ENCODE peak calls at places on chromosome 7, in six cellular contexts. One of them, this sample, is unnamed.

GRCh38 chr7:93890041-93890463 is 501 bp downstream of the TFPI2 start:
- DNase-seq in CD4-positive, alpha-beta T cell: no peak
- DNase-seq in Calu3: no peak
- DNase-seq in IMR-90: peak; percentile 63
- DNase-seq in activated CD8-positive, alpha-beta T cell treated with anti-CD3 and anti-CD28 coated beads for 36 hours: peak; percentile 20
- DNase-seq in GM20000: peak; percentile 27
- DNase-seq in this sample: peak; percentile 20

GRCh38 chr7:36967387-36967786 is 243.1 kb upstream of the AOAH start:
- DNase-seq in activated CD8-positive, alpha-beta T cell treated with anti-CD3 and anti-CD28 coated beads for 36 hours: no peak
- DNase-seq in Calu3: peak; percentile 75
- DNase-seq in IMR-90: peak; percentile 62
- DNase-seq in GM20000: peak; percentile 40
- DNase-seq in CD4-positive, alpha-beta T cell: no peak
- DNase-seq in this sample: peak; percentile 49

GRCh38 chr7:116802144-116802747 is 60.1 kb upstream of the CAPZA2 start:
- DNase-seq in IMR-90: peak; percentile 25
- DNase-seq in Calu3: no peak
- DNase-seq in activated CD8-positive, alpha-beta T cell treated with anti-CD3 and anti-CD28 coated beads for 36 hours: no peak
- DNase-seq in CD4-positive, alpha-beta T cell: no peak
- DNase-seq in GM20000: no peak
- DNase-seq in this sample: no peak

GRCh38 chr7:94064541-94065191 is 60.5 kb upstream of the BET1 start:
- DNase-seq in GM20000: no peak
- DNase-seq in activated CD8-positive, alpha-beta T cell treated with anti-CD3 and anti-CD28 coated beads for 36 hours: no peak
- DNase-seq in Calu3: no peak
- DNase-seq in CD4-positive, alpha-beta T cell: no peak
- DNase-seq in IMR-90: peak; percentile 54
- DNase-seq in this sample: no peak

GRCh38 chr7:130096243-130096827 is 26.0 kb downstream of the KLHDC10 start:
- DNase-seq in activated CD8-positive, alpha-beta T cell treated with anti-CD3 and anti-CD28 coated beads for 36 hours: no peak
- DNase-seq in CD4-positive, alpha-beta T cell: no peak
- DNase-seq in GM20000: no peak
- DNase-seq in Calu3: no peak
- DNase-seq in IMR-90: no peak
- DNase-seq in this sample: no peak

GRCh38 chr7:63073736-63074135 is 924.9 kb upstream of the ZNF722 start:
- DNase-seq in Calu3: no peak
- DNase-seq in CD4-positive, alpha-beta T cell: no peak
- DNase-seq in IMR-90: no peak
- DNase-seq in GM20000: no peak
- DNase-seq in activated CD8-positive, alpha-beta T cell treated with anti-CD3 and anti-CD28 coated beads for 36 hours: no peak
- DNase-seq in this sample: no peak

GRCh38 chr7:103794424-103794823 is 195.0 kb downstream of the RELN start:
- DNase-seq in IMR-90: no peak
- DNase-seq in CD4-positive, alpha-beta T cell: no peak
- DNase-seq in activated CD8-positive, alpha-beta T cell treated with anti-CD3 and anti-CD28 coated beads for 36 hours: no peak
- DNase-seq in GM20000: no peak
- DNase-seq in Calu3: no peak
- DNase-seq in this sample: no peak

GRCh38 chr7:142377567-142377966 is 119.7 kb upstream of the PRSS58 start:
- DNase-seq in IMR-90: no peak
- DNase-seq in Calu3: no peak
- DNase-seq in CD4-positive, alpha-beta T cell: no peak
- DNase-seq in activated CD8-positive, alpha-beta T cell treated with anti-CD3 and anti-CD28 coated beads for 36 hours: no peak
- DNase-seq in GM20000: no peak
- DNase-seq in this sample: no peak

GRCh38 chr7:82723411-82723810 is 279.8 kb upstream of the CACNA2D1 start:
- DNase-seq in IMR-90: no peak
- DNase-seq in Calu3: no peak
- DNase-seq in activated CD8-positive, alpha-beta T cell treated with anti-CD3 and anti-CD28 coated beads for 36 hours: no peak
- DNase-seq in CD4-positive, alpha-beta T cell: no peak
- DNase-seq in GM20000: no peak
- DNase-seq in this sample: no peak

GRCh38 chr7:88331322-88331721 is 24.6 kb upstream of the STEAP4 start:
- DNase-seq in Calu3: no peak
- DNase-seq in IMR-90: no peak
- DNase-seq in activated CD8-positive, alpha-beta T cell treated with anti-CD3 and anti-CD28 coated beads for 36 hours: no peak
- DNase-seq in CD4-positive, alpha-beta T cell: no peak
- DNase-seq in GM20000: no peak
- DNase-seq in this sample: no peak

GRCh38 chr7:69208848-69209247 is 389.4 kb upstream of the AUTS2 start:
- DNase-seq in activated CD8-positive, alpha-beta T cell treated with anti-CD3 and anti-CD28 coated beads for 36 hours: no peak
- DNase-seq in CD4-positive, alpha-beta T cell: no peak
- DNase-seq in Calu3: no peak
- DNase-seq in GM20000: peak; percentile 41
- DNase-seq in IMR-90: no peak
- DNase-seq in this sample: no peak

GRCh38 chr7:118195837-118196474 is 12.0 kb downstream of the LSM8 start:
- DNase-seq in CD4-positive, alpha-beta T cell: peak; percentile 35
- DNase-seq in Calu3: peak; percentile 63
- DNase-seq in GM20000: peak; percentile 35
- DNase-seq in IMR-90: peak; percentile 70
- DNase-seq in activated CD8-positive, alpha-beta T cell treated with anti-CD3 and anti-CD28 coated beads for 36 hours: peak; percentile 76
- DNase-seq in this sample: peak; percentile 60

GRCh38 chr7:332646-333398 is 42.9 kb downstream of the FOXL3 start:
- DNase-seq in activated CD8-positive, alpha-beta T cell treated with anti-CD3 and anti-CD28 coated beads for 36 hours: peak; percentile 94
- DNase-seq in IMR-90: peak; percentile 36
- DNase-seq in Calu3: peak; percentile 94
- DNase-seq in CD4-positive, alpha-beta T cell: peak; percentile 88
- DNase-seq in GM20000: peak; percentile 80
- DNase-seq in this sample: peak; percentile 83

GRCh38 chr7:25495342-25495855 is 267.1 kb upstream of the NPVF start:
- DNase-seq in GM20000: no peak
- DNase-seq in CD4-positive, alpha-beta T cell: no peak
- DNase-seq in Calu3: no peak
- DNase-seq in IMR-90: no peak
- DNase-seq in activated CD8-positive, alpha-beta T cell treated with anti-CD3 and anti-CD28 coated beads for 36 hours: no peak
- DNase-seq in this sample: no peak

GRCh38 chr7:30367561-30367960 is 83.2 kb downstream of the ZNRF2 start:
- DNase-seq in GM20000: no peak
- DNase-seq in activated CD8-positive, alpha-beta T cell treated with anti-CD3 and anti-CD28 coated beads for 36 hours: no peak
- DNase-seq in CD4-positive, alpha-beta T cell: no peak
- DNase-seq in Calu3: no peak
- DNase-seq in IMR-90: no peak
- DNase-seq in this sample: no peak

GRCh38 chr7:108480311-108480710 is 24.1 kb upstream of the NRCAM start:
- DNase-seq in GM20000: no peak
- DNase-seq in IMR-90: no peak
- DNase-seq in activated CD8-positive, alpha-beta T cell treated with anti-CD3 and anti-CD28 coated beads for 36 hours: no peak
- DNase-seq in Calu3: no peak
- DNase-seq in CD4-positive, alpha-beta T cell: no peak
- DNase-seq in this sample: no peak

GRCh38 chr7:27147211-27148030 is at the start of gene HOXA6:
- DNase-seq in GM20000: no peak
- DNase-seq in IMR-90: peak; percentile 67
- DNase-seq in activated CD8-positive, alpha-beta T cell treated with anti-CD3 and anti-CD28 coated beads for 36 hours: no peak
- DNase-seq in CD4-positive, alpha-beta T cell: no peak
- DNase-seq in Calu3: peak; percentile 78
- DNase-seq in this sample: no peak

GRCh38 chr7:28020302-28020940 is 160.2 kb downstream of the JAZF1 start:
- DNase-seq in CD4-positive, alpha-beta T cell: peak; percentile 10
- DNase-seq in activated CD8-positive, alpha-beta T cell treated with anti-CD3 and anti-CD28 coated beads for 36 hours: peak; percentile 40
- DNase-seq in IMR-90: peak; percentile 77
- DNase-seq in GM20000: peak; percentile 71
- DNase-seq in Calu3: peak; percentile 75
- DNase-seq in this sample: peak; percentile 39

DNA sequence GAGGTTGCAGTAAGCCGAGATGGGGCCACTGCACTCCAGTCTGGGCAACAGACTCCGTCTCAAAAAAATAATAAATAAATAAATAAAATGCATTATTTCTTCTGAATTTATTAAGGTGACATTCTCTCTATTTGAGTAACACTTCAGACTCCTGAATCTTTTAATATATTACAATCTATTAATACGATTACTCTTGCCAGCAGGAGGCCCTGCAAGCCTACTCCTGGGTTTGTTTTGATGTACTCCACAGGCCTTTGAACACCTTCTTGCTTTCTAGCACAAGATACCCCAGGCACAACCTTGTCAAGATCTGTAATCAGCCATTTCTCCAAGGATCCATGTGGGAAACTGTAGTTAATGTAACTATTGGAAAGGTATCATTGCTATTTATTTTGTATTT is 63.5 kb downstream of the COBL start:
- DNase-seq in activated CD8-positive, alpha-beta T cell treated with anti-CD3 and anti-CD28 coated beads for 36 hours: no peak
- DNase-seq in Calu3: peak; percentile 49
- DNase-seq in IMR-90: no peak
- DNase-seq in GM20000: no peak
- DNase-seq in CD4-positive, alpha-beta T cell: no peak
- DNase-seq in this sample: no peak
- TF ChIP-seq CTCF in activated CD8-positive, alpha-beta T cell treated with anti-CD3 and anti-CD28 coated beads for 36 hours: no peak
- TF ChIP-seq CTCF in Calu3: no peak
- TF ChIP-seq CTCF in IMR-90: no peak
- TF ChIP-seq CTCF in GM20000: no peak
- TF ChIP-seq CTCF in CD4-positive, alpha-beta T cell: no peak
- TF ChIP-seq CTCF in this sample: peak; percentile 38

GRCh38 chr7:155228894-155229293 is 68.8 kb upstream of the INSIG1 start:
- DNase-seq in CD4-positive, alpha-beta T cell: no peak
- DNase-seq in IMR-90: no peak
- DNase-seq in Calu3: no peak
- DNase-seq in GM20000: no peak
- DNase-seq in activated CD8-positive, alpha-beta T cell treated with anti-CD3 and anti-CD28 coated beads for 36 hours: no peak
- DNase-seq in this sample: no peak
- TF ChIP-seq CTCF in CD4-positive, alpha-beta T cell: no peak
- TF ChIP-seq CTCF in IMR-90: no peak
- TF ChIP-seq CTCF in Calu3: no peak
- TF ChIP-seq CTCF in GM20000: no peak
- TF ChIP-seq CTCF in activated CD8-positive, alpha-beta T cell treated with anti-CD3 and anti-CD28 coated beads for 36 hours: no peak
- TF ChIP-seq CTCF in this sample: no peak

GRCh38 chr7:73828972-73829371 is 1.8 kb upstream of the CLDN4 start:
- DNase-seq in activated CD8-positive, alpha-beta T cell treated with anti-CD3 and anti-CD28 coated beads for 36 hours: no peak
- DNase-seq in GM20000: no peak
- DNase-seq in IMR-90: no peak
- DNase-seq in CD4-positive, alpha-beta T cell: no peak
- DNase-seq in Calu3: no peak
- DNase-seq in this sample: no peak

GRCh38 chr7:73830872-73831655 is at the start of gene CLDN4:
- DNase-seq in activated CD8-positive, alpha-beta T cell treated with anti-CD3 and anti-CD28 coated beads for 36 hours: no peak
- DNase-seq in IMR-90: no peak
- DNase-seq in GM20000: no peak
- DNase-seq in CD4-positive, alpha-beta T cell: no peak
- DNase-seq in Calu3: peak; percentile 93
- DNase-seq in this sample: no peak

GRCh38 chr7:73829505-73829904 is 1.3 kb upstream of the CLDN4 start:
- DNase-seq in activated CD8-positive, alpha-beta T cell treated with anti-CD3 and anti-CD28 coated beads for 36 hours: no peak
- DNase-seq in IMR-90: no peak
- DNase-seq in Calu3: peak; percentile 47
- DNase-seq in GM20000: no peak
- DNase-seq in CD4-positive, alpha-beta T cell: no peak
- DNase-seq in this sample: no peak

GRCh38 chr7:73830618-73830871 is 251 bp upstream of the CLDN4 start:
- DNase-seq in IMR-90: peak; percentile 28
- DNase-seq in CD4-positive, alpha-beta T cell: no peak
- DNase-seq in GM20000: no peak
- DNase-seq in activated CD8-positive, alpha-beta T cell treated with anti-CD3 and anti-CD28 coated beads for 36 hours: no peak
- DNase-seq in Calu3: no peak
- DNase-seq in this sample: no peak

DNA sequence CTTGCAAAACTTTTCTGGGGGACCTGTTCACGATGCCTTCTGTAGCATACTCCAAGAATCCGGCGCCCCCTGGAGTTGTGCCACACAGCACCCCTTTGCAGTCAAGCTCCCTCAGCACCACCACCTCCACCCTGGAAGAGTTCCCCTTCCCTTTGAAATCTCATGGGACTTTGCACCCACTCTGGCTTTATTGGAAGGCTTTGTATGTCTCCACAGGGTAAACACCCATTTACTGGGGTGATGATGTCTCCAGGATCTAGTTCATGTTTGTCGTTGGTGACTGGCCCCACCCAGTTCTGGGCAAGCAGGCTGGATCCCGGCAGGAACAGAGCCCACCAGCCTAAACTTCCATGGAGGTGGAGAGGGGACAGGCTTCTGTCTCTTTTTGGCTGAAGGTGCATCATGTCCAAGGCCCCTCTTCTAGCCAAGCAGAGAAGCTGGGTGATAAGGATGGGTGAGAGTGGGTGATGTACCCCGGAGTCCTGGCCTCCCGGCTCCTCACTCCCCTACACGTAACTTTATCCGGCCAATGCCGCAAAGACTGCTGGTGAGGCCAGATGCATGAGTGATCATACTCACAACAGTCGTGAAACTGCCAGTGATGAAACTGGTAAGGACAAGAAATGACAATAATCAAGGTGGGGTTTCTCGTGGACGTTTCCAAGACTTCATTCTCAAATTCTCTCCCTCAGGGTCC is 727 bp upstream of the CLDN4 start:
- DNase-seq in IMR-90: no peak
- DNase-seq in activated CD8-positive, alpha-beta T cell treated with anti-CD3 and anti-CD28 coated beads for 36 hours: no peak
- DNase-seq in GM20000: no peak
- DNase-seq in Calu3: peak; percentile 41
- DNase-seq in CD4-positive, alpha-beta T cell: no peak
- DNase-seq in this sample: no peak
- TF ChIP-seq CTCF in IMR-90: no peak
- TF ChIP-seq CTCF in activated CD8-positive, alpha-beta T cell treated with anti-CD3 and anti-CD28 coated beads for 36 hours: no peak
- TF ChIP-seq CTCF in GM20000: no peak
- TF ChIP-seq CTCF in Calu3: no peak
- TF ChIP-seq CTCF in CD4-positive, alpha-beta T cell: no peak
- TF ChIP-seq CTCF in this sample: no peak

GRCh38 chr7:2123360-2123759 is 109.4 kb downstream of the MAD1L1 start:
- DNase-seq in GM20000: no peak
- DNase-seq in Calu3: no peak
- DNase-seq in activated CD8-positive, alpha-beta T cell treated with anti-CD3 and anti-CD28 coated beads for 36 hours: no peak
- DNase-seq in CD4-positive, alpha-beta T cell: no peak
- DNase-seq in IMR-90: no peak
- DNase-seq in this sample: no peak
- TF ChIP-seq CTCF in GM20000: no peak
- TF ChIP-seq CTCF in Calu3: no peak
- TF ChIP-seq CTCF in activated CD8-positive, alpha-beta T cell treated with anti-CD3 and anti-CD28 coated beads for 36 hours: no peak
- TF ChIP-seq CTCF in CD4-positive, alpha-beta T cell: no peak
- TF ChIP-seq CTCF in IMR-90: no peak
- TF ChIP-seq CTCF in this sample: no peak

DNA sequence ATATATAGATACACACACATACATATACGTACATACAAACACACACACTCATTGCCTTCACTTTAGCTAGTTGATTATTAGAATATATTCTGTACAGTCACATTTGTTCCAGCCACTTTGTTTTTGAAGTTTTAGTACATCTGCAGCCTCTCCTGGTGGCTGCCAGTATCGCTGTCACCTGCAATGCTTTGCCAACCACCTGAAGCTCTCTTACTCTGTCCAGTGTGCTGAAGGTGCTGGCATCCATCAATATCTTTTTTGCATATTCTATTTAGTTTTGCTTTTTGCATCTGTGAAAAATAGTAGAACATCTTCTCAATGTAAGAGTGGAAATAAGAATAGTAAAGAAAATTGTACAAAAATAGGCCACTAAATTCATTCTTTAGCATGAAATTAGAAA is 388.6 kb downstream of the EXOC4 start:
- DNase-seq in GM20000: no peak
- DNase-seq in activated CD8-positive, alpha-beta T cell treated with anti-CD3 and anti-CD28 coated beads for 36 hours: no peak
- DNase-seq in IMR-90: no peak
- DNase-seq in CD4-positive, alpha-beta T cell: no peak
- DNase-seq in Calu3: no peak
- DNase-seq in this sample: no peak
- TF ChIP-seq CTCF in GM20000: no peak
- TF ChIP-seq CTCF in activated CD8-positive, alpha-beta T cell treated with anti-CD3 and anti-CD28 coated beads for 36 hours: no peak
- TF ChIP-seq CTCF in IMR-90: no peak
- TF ChIP-seq CTCF in CD4-positive, alpha-beta T cell: no peak
- TF ChIP-seq CTCF in Calu3: no peak
- TF ChIP-seq CTCF in this sample: no peak

This sample was measured in neural crest cell.